ENCODE peak calls at places on chromosomes 4 and X, in ten cellular contexts. G, Q, P, Y, K, L, Z, W, N and D are unnamed samples. For H3K4me1, the result is how much of the 10 kb centered on the place peaks cover.

GRCh38 chr4:175770555-175770954 is 41.5 kb downstream of the GPM6A start:
- DNase-seq in G (no peak), Q (no peak), P (no peak), Y (no peak), K (no peak), L (no peak), Z (no peak), W (no peak), N (peak), D (no peak)

GRCh38 chrX:42818151-42818921 is 40.4 kb upstream of the PPP1R2C start:
- DNase-seq in G (no peak), Q (no peak), P (no peak), Y (no peak), K (no peak), L (no peak), Z (no peak), W (no peak), N (no peak), D (no peak)

GRCh38 chr4:21656832-21657231 is 291.7 kb downstream of the KCNIP4 start:
- DNase-seq in G (no peak), Q (no peak), P (no peak), Y (no peak), K (peak), L (no peak), Z (no peak), W (no peak), N (peak), D (no peak)

GRCh38 chrX:54922547-54922946 is 1.9 kb downstream of the TRO start:
- DNase-seq in G (no peak), Q (no peak), P (no peak), Y (no peak), K (no peak), L (no peak), Z (no peak), W (no peak), N (no peak), D (peak)

GRCh38 chr4:2714071-2714770 is 41.9 kb downstream of the TNIP2 start:
- DNase-seq in G (no peak), Q (peak), P (peak), Y (peak), K (no peak), L (no peak), Z (no peak), W (no peak), N (no peak), D (no peak)

GRCh38 chr4:80184791-80185756 is 12.2 kb upstream of the PRDM8 start:
- DNase-seq in G (no peak), Q (no peak), P (no peak), Y (peak), K (no peak), L (no peak), Z (no peak), W (no peak), N (peak), D (no peak)

GRCh38 chrX:148774276-148774675 is 273.9 kb downstream of the AFF2 start:
- DNase-seq in G (no peak), Q (no peak), P (no peak), Y (no peak), K (no peak), L (no peak), Z (no peak), W (no peak), N (no peak), D (no peak)

GRCh38 chr4:123412700-123413512 is 16.3 kb downstream of the SPRY1 start:
- DNase-seq in G (no peak), Q (no peak), P (no peak), Y (no peak), K (no peak), L (no peak), Z (no peak), W (no peak), N (peak), D (no peak)

GRCh38 chrX:44216171-44216570 is 127.3 kb downstream of the EFHC2 start:
- DNase-seq in G (no peak), Q (no peak), P (no peak), Y (no peak), K (no peak), L (no peak), Z (no peak), W (no peak), N (no peak), D (no peak)

GRCh38 chrX:14801136-14801535 is 71.7 kb downstream of the FANCB start:
- DNase-seq in G (no peak), Q (no peak), P (peak), Y (no peak), K (no peak), L (no peak), Z (no peak), W (no peak), N (peak), D (no peak)

GRCh38 chr4:7697821-7698220 is 241.8 kb downstream of the AFAP1 start:
- DNase-seq in G (no peak), Q (no peak), P (no peak), Y (peak), K (no peak), L (no peak), Z (no peak), W (peak), N (no peak), D (no peak)

GRCh38 chr4:7698586-7698985 is 241.1 kb downstream of the AFAP1 start:
- DNase-seq in G (no peak), Q (no peak), P (peak), Y (peak), K (no peak), L (no peak), Z (no peak), W (peak), N (no peak), D (no peak)

GRCh38 chr4:7700665-7701064 is 239.0 kb downstream of the AFAP1 start:
- DNase-seq in G (no peak), Q (no peak), P (no peak), Y (peak), K (no peak), L (no peak), Z (no peak), W (peak), N (no peak), D (no peak)

GRCh38 chr4:7699825-7700224 is 239.8 kb downstream of the AFAP1 start:
- DNase-seq in G (no peak), Q (no peak), P (no peak), Y (peak), K (no peak), L (no peak), Z (no peak), W (peak), N (no peak), D (no peak)

GRCh38 chr4:7699040-7699439 is 240.6 kb downstream of the AFAP1 start:
- DNase-seq in G (no peak), Q (peak), P (peak), Y (no peak), K (peak), L (no peak), Z (peak), W (peak), N (no peak), D (no peak)
- H3K4me1 ChIP-seq in G (under half), Q (under half), P (under half), Y (under half), K (under half), L (under half), Z (under half), W (under half), N (under half), D (under half)

GRCh38 chrX:150522494-150522893 is 45.9 kb upstream of the MTM1 start:
- DNase-seq in G (no peak), Q (no peak), P (no peak), Y (no peak), K (no peak), L (no peak), Z (no peak), W (no peak), N (no peak), D (no peak)

GRCh38 chrX:150526692-150527091 is 41.7 kb upstream of the MTM1 start:
- DNase-seq in G (no peak), Q (no peak), P (no peak), Y (no peak), K (no peak), L (no peak), Z (no peak), W (no peak), N (no peak), D (no peak)

GRCh38 chrX:150527108-150527507 is 41.3 kb upstream of the MTM1 start:
- DNase-seq in G (no peak), Q (no peak), P (no peak), Y (no peak), K (no peak), L (no peak), Z (no peak), W (no peak), N (no peak), D (no peak)

GRCh38 chrX:150529587-150529986 is 38.8 kb upstream of the MTM1 start:
- DNase-seq in G (no peak), Q (no peak), P (no peak), Y (no peak), K (no peak), L (no peak), Z (no peak), W (no peak), N (no peak), D (no peak)

GRCh38 chrX:150525061-150525919 is 43.1 kb upstream of the MTM1 start:
- DNase-seq in G (no peak), Q (peak), P (no peak), Y (peak), K (no peak), L (peak), Z (peak), W (peak), N (no peak), D (no peak)
- H3K27ac ChIP-seq in G (no peak), Q (no peak), P (no peak), Y (no peak), K (no peak), L (peak), Z (no peak), W (no peak), N (no peak), D (no peak)

GRCh38 chrX:12967711-12968465 is 7.0 kb upstream of the TMSB4X start:
- DNase-seq in G (no peak), Q (no peak), P (no peak), Y (no peak), K (no peak), L (no peak), Z (no peak), W (no peak), N (no peak), D (no peak)
- H3K4me1 ChIP-seq in G (under half), Q (under half), P (under half), Y (under half), K (under half), L (under half), Z (under half), W (under half), N (under half), D (under half)

GRCh38 chrX:70480660-70481018 is 36.0 kb downstream of the DLG3 start:
- DNase-seq in G (no peak), Q (no peak), P (no peak), Y (no peak), K (no peak), L (no peak), Z (no peak), W (no peak), N (no peak), D (no peak)
- H3K27ac ChIP-seq in G (peak), Q (no peak), P (no peak), Y (peak), K (peak), L (peak), Z (peak), W (peak), N (peak), D (peak)

GRCh38 chr4:788636-789297 is 37.2 kb downstream of the CPLX1 start:
- DNase-seq in G (no peak), Q (peak), P (no peak), Y (no peak), K (no peak), L (no peak), Z (no peak), W (peak), N (no peak), D (no peak)

GRCh38 chr4:790466-790820 is 35.5 kb downstream of the CPLX1 start:
- DNase-seq in G (no peak), Q (no peak), P (no peak), Y (no peak), K (no peak), L (no peak), Z (no peak), W (no peak), N (no peak), D (no peak)

GRCh38 chr4:791201-791865 is 34.6 kb downstream of the CPLX1 start:
- DNase-seq in G (no peak), Q (no peak), P (no peak), Y (no peak), K (no peak), L (no peak), Z (no peak), W (no peak), N (no peak), D (no peak)

GRCh38 chr4:788006-788635 is 37.8 kb downstream of the CPLX1 start:
- DNase-seq in G (no peak), Q (no peak), P (no peak), Y (no peak), K (no peak), L (no peak), Z (no peak), W (peak), N (no peak), D (no peak)

GRCh38 chr4:789571-790465 is 36.1 kb downstream of the CPLX1 start:
- DNase-seq in G (no peak), Q (no peak), P (no peak), Y (no peak), K (no peak), L (no peak), Z (no peak), W (no peak), N (no peak), D (no peak)
- H3K4me1 ChIP-seq in G (under half), Q (under half), P (under half), Y (under half), K (under half), L (under half), Z (under half), W (under half), N (under half), D (under half)